ENCODE peak calls at places on chromosomes 13 and 19, in four cellular contexts. One of them, this sample, is unnamed.
A peak's percentile ranks its signal among the peaks of the same experiment; 100 is the strongest.

GRCh38 chr19:48815870-48816501 is 5.2 kb upstream of the BCAT2 start:
- DNase-seq in uterus: no peak
- DNase-seq in BJ: no peak
- DNase-seq in AG04450: no peak
- DNase-seq in this sample: no peak

GRCh38 chr19:44476559-44477408 is 23.5 kb downstream of the ZNF180 start:
- DNase-seq in uterus: no peak
- DNase-seq in BJ: no peak
- DNase-seq in AG04450: no peak
- DNase-seq in this sample: peak; percentile 2

GRCh38 chr19:55258828-55259539 is at the start of gene PPP6R1:
- DNase-seq in uterus: peak; percentile 100
- DNase-seq in BJ: peak; percentile 98
- DNase-seq in AG04450: peak; percentile 100
- DNase-seq in this sample: peak; percentile 99

GRCh38 chr13:30792257-30793000 is 57.1 kb downstream of the ALOX5AP start:
- DNase-seq in uterus: peak; percentile 78
- DNase-seq in BJ: peak; percentile 72
- DNase-seq in AG04450: peak; percentile 92
- DNase-seq in this sample: peak; percentile 94

GRCh38 chr13:54150851-54151250 is 1122.2 kb downstream of the OLFM4 start:
- DNase-seq in uterus: no peak
- DNase-seq in BJ: no peak
- DNase-seq in AG04450: no peak
- DNase-seq in this sample: no peak

GRCh38 chr19:5172859-5173577 is 167.6 kb downstream of the PTPRS start:
- DNase-seq in uterus: no peak
- DNase-seq in BJ: peak; percentile 99
- DNase-seq in AG04450: peak; percentile 72
- DNase-seq in this sample: peak; percentile 50

GRCh38 chr19:39411832-39412099 is 703 bp upstream of the PLEKHG2 start:
- DNase-seq in uterus: peak; percentile 91
- DNase-seq in BJ: no peak
- DNase-seq in AG04450: peak; percentile 86
- DNase-seq in this sample: no peak

GRCh38 chr19:57135797-57136196 is 9.2 kb downstream of the ZIM3 start:
- DNase-seq in uterus: no peak
- DNase-seq in BJ: no peak
- DNase-seq in AG04450: no peak
- DNase-seq in this sample: no peak

GRCh38 chr19:42402376-42403116 is 12.4 kb upstream of the CNFN start:
- DNase-seq in uterus: no peak
- DNase-seq in BJ: no peak
- DNase-seq in AG04450: no peak
- DNase-seq in this sample: no peak

GRCh38 chr13:98285317-98285716 is 108.2 kb upstream of the RNF113B start:
- DNase-seq in uterus: no peak
- DNase-seq in BJ: no peak
- DNase-seq in AG04450: no peak
- DNase-seq in this sample: peak; percentile 23

GRCh38 chr19:29812881-29813275 is 1.1 kb downstream of the CCNE1 start:
- DNase-seq in uterus: no peak
- DNase-seq in BJ: no peak
- DNase-seq in AG04450: no peak
- DNase-seq in this sample: no peak

GRCh38 chr19:5086725-5087439 is 118.0 kb downstream of the KDM4B start:
- DNase-seq in uterus: no peak
- DNase-seq in BJ: no peak
- DNase-seq in AG04450: no peak
- DNase-seq in this sample: no peak

GRCh38 chr13:99269627-99270252 is 11.6 kb upstream of the GPR18 start:
- DNase-seq in uterus: no peak
- DNase-seq in BJ: no peak
- DNase-seq in AG04450: peak; percentile 36
- DNase-seq in this sample: peak; percentile 22

GRCh38 chr13:85970727-85971126 is 171.5 kb upstream of the SLITRK6 start:
- DNase-seq in uterus: no peak
- DNase-seq in BJ: no peak
- DNase-seq in AG04450: no peak
- DNase-seq in this sample: no peak
- TF ChIP-seq CTCF in uterus: no peak
- TF ChIP-seq CTCF in BJ: no peak
- TF ChIP-seq CTCF in AG04450: no peak
- TF ChIP-seq CTCF in this sample: no peak

DNA sequence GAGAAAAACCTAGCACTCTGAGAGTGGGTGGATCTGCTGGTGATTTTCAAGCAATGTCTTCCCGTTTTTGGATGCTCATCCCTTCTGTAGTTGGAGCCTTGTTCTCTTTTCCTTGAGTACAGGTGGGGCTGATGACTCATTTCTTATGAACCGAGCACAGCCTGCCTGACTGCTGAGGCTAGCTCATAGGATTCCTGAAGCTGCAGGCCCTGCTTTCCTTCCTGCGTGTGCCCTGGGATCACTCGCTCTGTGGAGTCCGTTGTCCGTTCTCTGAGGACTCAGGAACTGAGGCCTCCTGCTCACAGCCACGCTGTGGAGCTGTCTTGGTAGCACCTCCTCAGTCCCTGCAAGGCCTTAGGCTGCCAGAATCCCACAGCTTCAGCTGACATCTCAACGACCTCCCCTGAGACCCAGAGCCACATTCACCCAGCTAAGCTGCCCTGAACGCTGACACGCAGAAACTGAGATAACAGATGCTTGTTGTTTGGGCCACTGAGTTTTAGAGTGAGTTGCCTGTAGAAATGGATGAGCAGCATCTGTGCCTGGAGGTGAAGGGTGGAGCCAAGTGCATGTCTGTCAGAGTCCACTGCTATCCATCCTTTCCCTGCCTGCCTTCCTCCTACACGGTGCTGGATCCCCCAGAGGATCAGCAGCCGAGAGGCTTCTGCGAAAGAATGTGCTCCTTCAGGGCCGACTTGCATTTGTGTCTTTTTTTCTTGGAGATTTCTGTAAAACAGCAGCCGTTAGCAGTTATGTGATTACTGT is 73.0 kb downstream of the ARHGEF7 start:
- DNase-seq in uterus: no peak
- DNase-seq in BJ: no peak
- DNase-seq in AG04450: peak; percentile 20
- DNase-seq in this sample: no peak
- H3K4me3 ChIP-seq in uterus: no peak overlapping the region
- H3K4me3 ChIP-seq in BJ: no peak overlapping the region
- H3K4me3 ChIP-seq in AG04450: no peak overlapping the region
- H3K4me3 ChIP-seq in this sample: no peak overlapping the region

DNA sequence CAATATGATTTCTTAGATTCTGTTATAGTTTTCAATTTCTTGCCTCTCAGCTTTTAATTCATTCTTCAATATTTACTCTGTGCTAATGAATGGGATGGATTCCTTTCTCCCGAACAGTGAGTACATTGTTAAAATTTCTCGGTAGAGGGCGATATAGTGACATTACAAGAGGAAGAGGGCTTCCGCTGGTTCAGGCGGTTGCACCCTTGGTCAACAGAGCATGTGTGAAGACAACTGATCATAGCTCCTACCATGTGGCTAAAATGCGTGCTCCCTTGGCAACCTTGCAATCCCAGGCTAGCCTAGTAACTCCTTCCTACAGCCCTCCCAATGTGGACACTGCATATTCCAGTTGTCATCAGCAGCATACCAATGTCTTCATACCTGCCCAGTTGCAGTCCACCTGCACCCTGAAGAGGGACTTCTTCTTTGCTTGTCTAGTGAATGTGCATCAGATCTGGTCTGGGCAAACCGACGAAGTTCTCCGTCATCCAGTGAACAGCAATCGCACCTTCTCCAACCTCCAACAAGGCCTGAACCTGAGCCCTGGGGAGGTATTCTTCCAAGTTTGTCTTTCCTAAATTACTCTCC is 653.0 kb upstream of the GPC6 start:
- DNase-seq in uterus: no peak
- DNase-seq in BJ: no peak
- DNase-seq in AG04450: no peak
- DNase-seq in this sample: no peak
- TF ChIP-seq CTCF in uterus: no peak
- TF ChIP-seq CTCF in BJ: no peak
- TF ChIP-seq CTCF in AG04450: peak; percentile 13
- TF ChIP-seq CTCF in this sample: peak; percentile 43

DNA sequence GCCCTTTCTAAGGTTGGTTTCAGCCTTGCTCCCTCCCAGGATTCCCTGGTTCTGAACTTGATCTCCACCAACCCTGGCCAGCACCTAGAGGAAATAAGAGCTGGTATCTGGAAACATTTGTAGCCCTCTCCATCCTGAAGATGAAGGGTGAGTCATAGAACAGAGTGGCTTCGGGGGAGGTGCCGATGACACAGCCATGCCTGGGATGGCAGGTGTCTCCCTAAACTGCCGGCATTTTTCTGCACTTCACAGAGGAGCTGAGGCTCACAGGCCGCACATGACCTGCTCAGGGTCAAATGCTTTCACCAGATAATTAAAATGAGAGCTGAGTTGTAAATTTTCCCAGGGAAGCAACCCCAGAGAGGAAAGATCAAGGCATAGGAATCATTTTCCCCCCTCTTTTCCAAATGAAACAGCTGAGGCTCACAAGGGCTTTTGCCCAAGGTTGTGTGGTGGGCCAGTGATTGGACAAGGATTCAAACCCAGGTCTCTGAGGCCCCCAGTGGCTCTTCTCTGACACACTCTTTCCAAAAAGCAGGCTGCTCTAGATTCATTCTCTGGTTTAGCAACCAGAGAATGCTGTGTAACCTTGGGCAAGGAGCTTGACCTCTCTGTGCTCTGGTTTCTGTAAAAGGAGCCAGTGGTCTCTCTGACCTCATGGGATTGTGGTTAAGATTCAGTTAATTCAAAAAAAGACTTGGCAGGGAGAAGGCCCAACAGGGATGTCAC is 1.2 kb upstream of the SLC25A42 start:
- DNase-seq in uterus: no peak
- DNase-seq in BJ: no peak
- DNase-seq in AG04450: peak; percentile 11
- DNase-seq in this sample: no peak
- H3K4me3 ChIP-seq in uterus: peak overlapping the region; percentile 43
- H3K4me3 ChIP-seq in BJ: no peak overlapping the region
- H3K4me3 ChIP-seq in AG04450: peak overlapping the region; percentile 64
- H3K4me3 ChIP-seq in this sample: peak overlapping the region; percentile 62

GRCh38 chr19:50710094-50710493 is 9.5 kb downstream of the SHANK1 start:
- DNase-seq in uterus: no peak
- DNase-seq in BJ: no peak
- DNase-seq in AG04450: no peak
- DNase-seq in this sample: no peak
- TF ChIP-seq CTCF in uterus: no peak
- TF ChIP-seq CTCF in BJ: peak; percentile 19
- TF ChIP-seq CTCF in AG04450: peak; percentile 36
- TF ChIP-seq CTCF in this sample: no peak